ENCODE peak calls at places on chromosomes 1 and 21, in ten cellular contexts. One of them, this sample, is unnamed.

GRCh38 chr1:2289607-2290006 is 61.5 kb downstream of the SKI start:
- DNase-seq in endothelial cell: no peak
- DNase-seq in fibroblast of lung: no peak
- DNase-seq in stimulated activated CD8-positive, alpha-beta memory T cell treated with anti-CD3 and anti-CD28 coated beads, Interleukin-4, amount 100 ng/mL, for 1 hour: no peak
- DNase-seq in amniotic stem cell: no peak
- DNase-seq in heart left ventricle: no peak
- DNase-seq in activated T-cell treated with anti-CD3 and anti-CD28 coated beads, Interleukin-2, amount 50 U/mL, for 72 hours: no peak
- DNase-seq in stimulated activated CD4-positive, alpha-beta T cell treated with anti-CD3 and anti-CD28 coated beads, TNF-alpha, amount 100 ng/mL, for 1 hour: no peak
- DNase-seq in AG04450: no peak
- DNase-seq in nucleus accumbens: no peak
- DNase-seq in this sample: no peak

GRCh38 chr1:184218436-184218835 is 166.9 kb downstream of the TSEN15 start:
- DNase-seq in endothelial cell: no peak
- DNase-seq in fibroblast of lung: no peak
- DNase-seq in stimulated activated CD8-positive, alpha-beta memory T cell treated with anti-CD3 and anti-CD28 coated beads, Interleukin-4, amount 100 ng/mL, for 1 hour: no peak
- DNase-seq in amniotic stem cell: no peak
- DNase-seq in heart left ventricle: no peak
- DNase-seq in activated T-cell treated with anti-CD3 and anti-CD28 coated beads, Interleukin-2, amount 50 U/mL, for 72 hours: no peak
- DNase-seq in stimulated activated CD4-positive, alpha-beta T cell treated with anti-CD3 and anti-CD28 coated beads, TNF-alpha, amount 100 ng/mL, for 1 hour: no peak
- DNase-seq in AG04450: no peak
- DNase-seq in nucleus accumbens: no peak
- DNase-seq in this sample: no peak

GRCh38 chr21:34642211-34643075 is 26.4 kb upstream of the CLIC6 start:
- DNase-seq in endothelial cell: no peak
- DNase-seq in fibroblast of lung: no peak
- DNase-seq in stimulated activated CD8-positive, alpha-beta memory T cell treated with anti-CD3 and anti-CD28 coated beads, Interleukin-4, amount 100 ng/mL, for 1 hour: no peak
- DNase-seq in amniotic stem cell: no peak
- DNase-seq in heart left ventricle: no peak
- DNase-seq in activated T-cell treated with anti-CD3 and anti-CD28 coated beads, Interleukin-2, amount 50 U/mL, for 72 hours: no peak
- DNase-seq in stimulated activated CD4-positive, alpha-beta T cell treated with anti-CD3 and anti-CD28 coated beads, TNF-alpha, amount 100 ng/mL, for 1 hour: no peak
- DNase-seq in AG04450: no peak
- DNase-seq in nucleus accumbens: no peak
- DNase-seq in this sample: no peak

GRCh38 chr1:224759570-224760562 is 143.7 kb downstream of the CNIH3 start:
- DNase-seq in endothelial cell: no peak
- DNase-seq in fibroblast of lung: no peak
- DNase-seq in stimulated activated CD8-positive, alpha-beta memory T cell treated with anti-CD3 and anti-CD28 coated beads, Interleukin-4, amount 100 ng/mL, for 1 hour: no peak
- DNase-seq in amniotic stem cell: no peak
- DNase-seq in heart left ventricle: no peak
- DNase-seq in activated T-cell treated with anti-CD3 and anti-CD28 coated beads, Interleukin-2, amount 50 U/mL, for 72 hours: no peak
- DNase-seq in stimulated activated CD4-positive, alpha-beta T cell treated with anti-CD3 and anti-CD28 coated beads, TNF-alpha, amount 100 ng/mL, for 1 hour: no peak
- DNase-seq in AG04450: no peak
- DNase-seq in nucleus accumbens: no peak
- DNase-seq in this sample: no peak

GRCh38 chr21:32994305-32994704 is 31.4 kb upstream of the OLIG2 start:
- DNase-seq in endothelial cell: peak
- DNase-seq in fibroblast of lung: peak
- DNase-seq in stimulated activated CD8-positive, alpha-beta memory T cell treated with anti-CD3 and anti-CD28 coated beads, Interleukin-4, amount 100 ng/mL, for 1 hour: no peak
- DNase-seq in amniotic stem cell: no peak
- DNase-seq in heart left ventricle: no peak
- DNase-seq in activated T-cell treated with anti-CD3 and anti-CD28 coated beads, Interleukin-2, amount 50 U/mL, for 72 hours: no peak
- DNase-seq in stimulated activated CD4-positive, alpha-beta T cell treated with anti-CD3 and anti-CD28 coated beads, TNF-alpha, amount 100 ng/mL, for 1 hour: no peak
- DNase-seq in AG04450: no peak
- DNase-seq in nucleus accumbens: no peak
- DNase-seq in this sample: no peak

GRCh38 chr1:162690672-162691434 is 58.6 kb downstream of the DDR2 start:
- DNase-seq in endothelial cell: peak
- DNase-seq in fibroblast of lung: peak
- DNase-seq in stimulated activated CD8-positive, alpha-beta memory T cell treated with anti-CD3 and anti-CD28 coated beads, Interleukin-4, amount 100 ng/mL, for 1 hour: no peak
- DNase-seq in amniotic stem cell: peak
- DNase-seq in heart left ventricle: peak
- DNase-seq in activated T-cell treated with anti-CD3 and anti-CD28 coated beads, Interleukin-2, amount 50 U/mL, for 72 hours: no peak
- DNase-seq in stimulated activated CD4-positive, alpha-beta T cell treated with anti-CD3 and anti-CD28 coated beads, TNF-alpha, amount 100 ng/mL, for 1 hour: no peak
- DNase-seq in AG04450: peak
- DNase-seq in nucleus accumbens: no peak
- DNase-seq in this sample: peak

GRCh38 chr1:63322944-63323865 is 838 bp downstream of the FOXD3 start:
- DNase-seq in endothelial cell: peak
- DNase-seq in fibroblast of lung: peak
- DNase-seq in stimulated activated CD8-positive, alpha-beta memory T cell treated with anti-CD3 and anti-CD28 coated beads, Interleukin-4, amount 100 ng/mL, for 1 hour: no peak
- DNase-seq in amniotic stem cell: no peak
- DNase-seq in heart left ventricle: no peak
- DNase-seq in activated T-cell treated with anti-CD3 and anti-CD28 coated beads, Interleukin-2, amount 50 U/mL, for 72 hours: peak
- DNase-seq in stimulated activated CD4-positive, alpha-beta T cell treated with anti-CD3 and anti-CD28 coated beads, TNF-alpha, amount 100 ng/mL, for 1 hour: no peak
- DNase-seq in AG04450: no peak
- DNase-seq in nucleus accumbens: no peak
- DNase-seq in this sample: no peak

GRCh38 chr1:209769171-209769904 is 13.5 kb downstream of the TRAF3IP3 start:
- DNase-seq in endothelial cell: no peak
- DNase-seq in fibroblast of lung: peak
- DNase-seq in stimulated activated CD8-positive, alpha-beta memory T cell treated with anti-CD3 and anti-CD28 coated beads, Interleukin-4, amount 100 ng/mL, for 1 hour: peak
- DNase-seq in amniotic stem cell: peak
- DNase-seq in heart left ventricle: peak
- DNase-seq in activated T-cell treated with anti-CD3 and anti-CD28 coated beads, Interleukin-2, amount 50 U/mL, for 72 hours: peak
- DNase-seq in stimulated activated CD4-positive, alpha-beta T cell treated with anti-CD3 and anti-CD28 coated beads, TNF-alpha, amount 100 ng/mL, for 1 hour: peak
- DNase-seq in AG04450: peak
- DNase-seq in nucleus accumbens: no peak
- DNase-seq in this sample: peak

GRCh38 chr1:160704250-160704649 is 7.4 kb downstream of the CD48 start:
- DNase-seq in endothelial cell: no peak
- DNase-seq in fibroblast of lung: no peak
- DNase-seq in stimulated activated CD8-positive, alpha-beta memory T cell treated with anti-CD3 and anti-CD28 coated beads, Interleukin-4, amount 100 ng/mL, for 1 hour: no peak
- DNase-seq in amniotic stem cell: no peak
- DNase-seq in heart left ventricle: peak
- DNase-seq in activated T-cell treated with anti-CD3 and anti-CD28 coated beads, Interleukin-2, amount 50 U/mL, for 72 hours: no peak
- DNase-seq in stimulated activated CD4-positive, alpha-beta T cell treated with anti-CD3 and anti-CD28 coated beads, TNF-alpha, amount 100 ng/mL, for 1 hour: no peak
- DNase-seq in AG04450: no peak
- DNase-seq in nucleus accumbens: no peak
- DNase-seq in this sample: no peak

GRCh38 chr1:99228153-99228552 is 36.1 kb upstream of the PLPPR4 start:
- DNase-seq in endothelial cell: no peak
- DNase-seq in fibroblast of lung: no peak
- DNase-seq in stimulated activated CD8-positive, alpha-beta memory T cell treated with anti-CD3 and anti-CD28 coated beads, Interleukin-4, amount 100 ng/mL, for 1 hour: no peak
- DNase-seq in amniotic stem cell: no peak
- DNase-seq in heart left ventricle: no peak
- DNase-seq in activated T-cell treated with anti-CD3 and anti-CD28 coated beads, Interleukin-2, amount 50 U/mL, for 72 hours: no peak
- DNase-seq in stimulated activated CD4-positive, alpha-beta T cell treated with anti-CD3 and anti-CD28 coated beads, TNF-alpha, amount 100 ng/mL, for 1 hour: no peak
- DNase-seq in AG04450: no peak
- DNase-seq in nucleus accumbens: no peak
- DNase-seq in this sample: no peak

GRCh38 chr1:147586412-147586811 is 45.1 kb downstream of the BCL9 start:
- DNase-seq in endothelial cell: no peak
- DNase-seq in fibroblast of lung: no peak
- DNase-seq in stimulated activated CD8-positive, alpha-beta memory T cell treated with anti-CD3 and anti-CD28 coated beads, Interleukin-4, amount 100 ng/mL, for 1 hour: no peak
- DNase-seq in amniotic stem cell: no peak
- DNase-seq in heart left ventricle: no peak
- DNase-seq in activated T-cell treated with anti-CD3 and anti-CD28 coated beads, Interleukin-2, amount 50 U/mL, for 72 hours: no peak
- DNase-seq in stimulated activated CD4-positive, alpha-beta T cell treated with anti-CD3 and anti-CD28 coated beads, TNF-alpha, amount 100 ng/mL, for 1 hour: no peak
- DNase-seq in AG04450: no peak
- DNase-seq in nucleus accumbens: no peak
- DNase-seq in this sample: no peak

GRCh38 chr1:56511323-56511722 is 68.0 kb downstream of the PLPP3 start:
- DNase-seq in endothelial cell: no peak
- DNase-seq in fibroblast of lung: no peak
- DNase-seq in stimulated activated CD8-positive, alpha-beta memory T cell treated with anti-CD3 and anti-CD28 coated beads, Interleukin-4, amount 100 ng/mL, for 1 hour: no peak
- DNase-seq in amniotic stem cell: no peak
- DNase-seq in heart left ventricle: no peak
- DNase-seq in activated T-cell treated with anti-CD3 and anti-CD28 coated beads, Interleukin-2, amount 50 U/mL, for 72 hours: no peak
- DNase-seq in stimulated activated CD4-positive, alpha-beta T cell treated with anti-CD3 and anti-CD28 coated beads, TNF-alpha, amount 100 ng/mL, for 1 hour: no peak
- DNase-seq in AG04450: no peak
- DNase-seq in nucleus accumbens: no peak
- DNase-seq in this sample: no peak

GRCh38 chr1:178436899-178437298 is 59.9 kb downstream of the CLEC20A start:
- DNase-seq in endothelial cell: no peak
- DNase-seq in fibroblast of lung: no peak
- DNase-seq in stimulated activated CD8-positive, alpha-beta memory T cell treated with anti-CD3 and anti-CD28 coated beads, Interleukin-4, amount 100 ng/mL, for 1 hour: no peak
- DNase-seq in amniotic stem cell: no peak
- DNase-seq in heart left ventricle: no peak
- DNase-seq in activated T-cell treated with anti-CD3 and anti-CD28 coated beads, Interleukin-2, amount 50 U/mL, for 72 hours: no peak
- DNase-seq in stimulated activated CD4-positive, alpha-beta T cell treated with anti-CD3 and anti-CD28 coated beads, TNF-alpha, amount 100 ng/mL, for 1 hour: no peak
- DNase-seq in AG04450: no peak
- DNase-seq in nucleus accumbens: no peak
- DNase-seq in this sample: no peak

GRCh38 chr1:155466996-155467395 is 95.6 kb downstream of the ASH1L start:
- DNase-seq in endothelial cell: no peak
- DNase-seq in fibroblast of lung: peak
- DNase-seq in stimulated activated CD8-positive, alpha-beta memory T cell treated with anti-CD3 and anti-CD28 coated beads, Interleukin-4, amount 100 ng/mL, for 1 hour: no peak
- DNase-seq in amniotic stem cell: peak
- DNase-seq in heart left ventricle: no peak
- DNase-seq in activated T-cell treated with anti-CD3 and anti-CD28 coated beads, Interleukin-2, amount 50 U/mL, for 72 hours: no peak
- DNase-seq in stimulated activated CD4-positive, alpha-beta T cell treated with anti-CD3 and anti-CD28 coated beads, TNF-alpha, amount 100 ng/mL, for 1 hour: no peak
- DNase-seq in AG04450: peak
- DNase-seq in nucleus accumbens: no peak
- DNase-seq in this sample: no peak

GRCh38 chr1:207920481-207921050 is 9.6 kb upstream of the CD34 start:
- DNase-seq in endothelial cell: no peak
- DNase-seq in fibroblast of lung: no peak
- DNase-seq in stimulated activated CD8-positive, alpha-beta memory T cell treated with anti-CD3 and anti-CD28 coated beads, Interleukin-4, amount 100 ng/mL, for 1 hour: no peak
- DNase-seq in amniotic stem cell: no peak
- DNase-seq in heart left ventricle: peak
- DNase-seq in activated T-cell treated with anti-CD3 and anti-CD28 coated beads, Interleukin-2, amount 50 U/mL, for 72 hours: no peak
- DNase-seq in stimulated activated CD4-positive, alpha-beta T cell treated with anti-CD3 and anti-CD28 coated beads, TNF-alpha, amount 100 ng/mL, for 1 hour: no peak
- DNase-seq in AG04450: no peak
- DNase-seq in nucleus accumbens: no peak
- DNase-seq in this sample: peak

GRCh38 chr1:206702803-206703202 is 18.1 kb downstream of the MAPKAPK2 start:
- DNase-seq in endothelial cell: no peak
- DNase-seq in fibroblast of lung: no peak
- DNase-seq in stimulated activated CD8-positive, alpha-beta memory T cell treated with anti-CD3 and anti-CD28 coated beads, Interleukin-4, amount 100 ng/mL, for 1 hour: no peak
- DNase-seq in amniotic stem cell: no peak
- DNase-seq in heart left ventricle: peak
- DNase-seq in activated T-cell treated with anti-CD3 and anti-CD28 coated beads, Interleukin-2, amount 50 U/mL, for 72 hours: no peak
- DNase-seq in stimulated activated CD4-positive, alpha-beta T cell treated with anti-CD3 and anti-CD28 coated beads, TNF-alpha, amount 100 ng/mL, for 1 hour: no peak
- DNase-seq in AG04450: no peak
- DNase-seq in nucleus accumbens: no peak
- DNase-seq in this sample: no peak

GRCh38 chr1:44168520-44169098 is 27.2 kb upstream of the KLF18 start:
- DNase-seq in endothelial cell: no peak
- DNase-seq in fibroblast of lung: no peak
- DNase-seq in stimulated activated CD8-positive, alpha-beta memory T cell treated with anti-CD3 and anti-CD28 coated beads, Interleukin-4, amount 100 ng/mL, for 1 hour: no peak
- DNase-seq in amniotic stem cell: no peak
- DNase-seq in heart left ventricle: no peak
- DNase-seq in activated T-cell treated with anti-CD3 and anti-CD28 coated beads, Interleukin-2, amount 50 U/mL, for 72 hours: no peak
- DNase-seq in stimulated activated CD4-positive, alpha-beta T cell treated with anti-CD3 and anti-CD28 coated beads, TNF-alpha, amount 100 ng/mL, for 1 hour: no peak
- DNase-seq in AG04450: no peak
- DNase-seq in nucleus accumbens: no peak
- DNase-seq in this sample: no peak

GRCh38 chr1:192861860-192862259 is 53.0 kb downstream of the RGS2 start:
- DNase-seq in endothelial cell: no peak
- DNase-seq in fibroblast of lung: no peak
- DNase-seq in stimulated activated CD8-positive, alpha-beta memory T cell treated with anti-CD3 and anti-CD28 coated beads, Interleukin-4, amount 100 ng/mL, for 1 hour: no peak
- DNase-seq in amniotic stem cell: no peak
- DNase-seq in heart left ventricle: no peak
- DNase-seq in activated T-cell treated with anti-CD3 and anti-CD28 coated beads, Interleukin-2, amount 50 U/mL, for 72 hours: no peak
- DNase-seq in stimulated activated CD4-positive, alpha-beta T cell treated with anti-CD3 and anti-CD28 coated beads, TNF-alpha, amount 100 ng/mL, for 1 hour: no peak
- DNase-seq in AG04450: no peak
- DNase-seq in nucleus accumbens: no peak
- DNase-seq in this sample: no peak

GRCh38 chr1:152109231-152109997 is 5.8 kb downstream of the TCHH start:
- DNase-seq in endothelial cell: peak
- DNase-seq in fibroblast of lung: peak
- DNase-seq in stimulated activated CD8-positive, alpha-beta memory T cell treated with anti-CD3 and anti-CD28 coated beads, Interleukin-4, amount 100 ng/mL, for 1 hour: no peak
- DNase-seq in amniotic stem cell: no peak
- DNase-seq in heart left ventricle: no peak
- DNase-seq in activated T-cell treated with anti-CD3 and anti-CD28 coated beads, Interleukin-2, amount 50 U/mL, for 72 hours: no peak
- DNase-seq in stimulated activated CD4-positive, alpha-beta T cell treated with anti-CD3 and anti-CD28 coated beads, TNF-alpha, amount 100 ng/mL, for 1 hour: no peak
- DNase-seq in AG04450: no peak
- DNase-seq in nucleus accumbens: no peak
- DNase-seq in this sample: no peak

GRCh38 chr1:245356891-245357585 is 202.3 kb downstream of the KIF26B start:
- DNase-seq in endothelial cell: no peak
- DNase-seq in fibroblast of lung: no peak
- DNase-seq in stimulated activated CD8-positive, alpha-beta memory T cell treated with anti-CD3 and anti-CD28 coated beads, Interleukin-4, amount 100 ng/mL, for 1 hour: no peak
- DNase-seq in amniotic stem cell: no peak
- DNase-seq in heart left ventricle: no peak
- DNase-seq in activated T-cell treated with anti-CD3 and anti-CD28 coated beads, Interleukin-2, amount 50 U/mL, for 72 hours: no peak
- DNase-seq in stimulated activated CD4-positive, alpha-beta T cell treated with anti-CD3 and anti-CD28 coated beads, TNF-alpha, amount 100 ng/mL, for 1 hour: no peak
- DNase-seq in AG04450: no peak
- DNase-seq in nucleus accumbens: no peak
- DNase-seq in this sample: no peak

GRCh38 chr1:50661626-50662025 is 238.4 kb upstream of the DMRTA2 start:
- DNase-seq in endothelial cell: no peak
- DNase-seq in fibroblast of lung: no peak
- DNase-seq in stimulated activated CD8-positive, alpha-beta memory T cell treated with anti-CD3 and anti-CD28 coated beads, Interleukin-4, amount 100 ng/mL, for 1 hour: no peak
- DNase-seq in amniotic stem cell: no peak
- DNase-seq in heart left ventricle: no peak
- DNase-seq in activated T-cell treated with anti-CD3 and anti-CD28 coated beads, Interleukin-2, amount 50 U/mL, for 72 hours: no peak
- DNase-seq in stimulated activated CD4-positive, alpha-beta T cell treated with anti-CD3 and anti-CD28 coated beads, TNF-alpha, amount 100 ng/mL, for 1 hour: no peak
- DNase-seq in AG04450: no peak
- DNase-seq in nucleus accumbens: no peak
- DNase-seq in this sample: no peak

GRCh38 chr1:203491664-203492485 is 2.1 kb upstream of the OPTC start:
- DNase-seq in endothelial cell: no peak
- DNase-seq in fibroblast of lung: no peak
- DNase-seq in stimulated activated CD8-positive, alpha-beta memory T cell treated with anti-CD3 and anti-CD28 coated beads, Interleukin-4, amount 100 ng/mL, for 1 hour: no peak
- DNase-seq in amniotic stem cell: no peak
- DNase-seq in heart left ventricle: no peak
- DNase-seq in activated T-cell treated with anti-CD3 and anti-CD28 coated beads, Interleukin-2, amount 50 U/mL, for 72 hours: no peak
- DNase-seq in stimulated activated CD4-positive, alpha-beta T cell treated with anti-CD3 and anti-CD28 coated beads, TNF-alpha, amount 100 ng/mL, for 1 hour: no peak
- DNase-seq in AG04450: no peak
- DNase-seq in nucleus accumbens: no peak
- DNase-seq in this sample: no peak

GRCh38 chr1:109864960-109865611 is 45.6 kb upstream of the CSF1 start:
- DNase-seq in endothelial cell: no peak
- DNase-seq in fibroblast of lung: peak
- DNase-seq in stimulated activated CD8-positive, alpha-beta memory T cell treated with anti-CD3 and anti-CD28 coated beads, Interleukin-4, amount 100 ng/mL, for 1 hour: no peak
- DNase-seq in amniotic stem cell: no peak
- DNase-seq in heart left ventricle: no peak
- DNase-seq in activated T-cell treated with anti-CD3 and anti-CD28 coated beads, Interleukin-2, amount 50 U/mL, for 72 hours: no peak
- DNase-seq in stimulated activated CD4-positive, alpha-beta T cell treated with anti-CD3 and anti-CD28 coated beads, TNF-alpha, amount 100 ng/mL, for 1 hour: no peak
- DNase-seq in AG04450: no peak
- DNase-seq in nucleus accumbens: no peak
- DNase-seq in this sample: no peak

GRCh38 chr1:32798191-32798590 is 19.0 kb downstream of the YARS1 start:
- DNase-seq in endothelial cell: no peak
- DNase-seq in fibroblast of lung: no peak
- DNase-seq in stimulated activated CD8-positive, alpha-beta memory T cell treated with anti-CD3 and anti-CD28 coated beads, Interleukin-4, amount 100 ng/mL, for 1 hour: no peak
- DNase-seq in amniotic stem cell: peak
- DNase-seq in heart left ventricle: no peak
- DNase-seq in activated T-cell treated with anti-CD3 and anti-CD28 coated beads, Interleukin-2, amount 50 U/mL, for 72 hours: no peak
- DNase-seq in stimulated activated CD4-positive, alpha-beta T cell treated with anti-CD3 and anti-CD28 coated beads, TNF-alpha, amount 100 ng/mL, for 1 hour: no peak
- DNase-seq in AG04450: no peak
- DNase-seq in nucleus accumbens: no peak
- DNase-seq in this sample: no peak

GRCh38 chr1:223429821-223430220 is 36.6 kb downstream of the CCDC185 start:
- DNase-seq in endothelial cell: no peak
- DNase-seq in fibroblast of lung: no peak
- DNase-seq in stimulated activated CD8-positive, alpha-beta memory T cell treated with anti-CD3 and anti-CD28 coated beads, Interleukin-4, amount 100 ng/mL, for 1 hour: no peak
- DNase-seq in amniotic stem cell: no peak
- DNase-seq in heart left ventricle: no peak
- DNase-seq in activated T-cell treated with anti-CD3 and anti-CD28 coated beads, Interleukin-2, amount 50 U/mL, for 72 hours: no peak
- DNase-seq in stimulated activated CD4-positive, alpha-beta T cell treated with anti-CD3 and anti-CD28 coated beads, TNF-alpha, amount 100 ng/mL, for 1 hour: no peak
- DNase-seq in AG04450: no peak
- DNase-seq in nucleus accumbens: no peak
- DNase-seq in this sample: no peak

GRCh38 chr1:243415663-243416365 is 160.0 kb downstream of the SDCCAG8 start:
- DNase-seq in endothelial cell: no peak
- DNase-seq in fibroblast of lung: no peak
- DNase-seq in stimulated activated CD8-positive, alpha-beta memory T cell treated with anti-CD3 and anti-CD28 coated beads, Interleukin-4, amount 100 ng/mL, for 1 hour: no peak
- DNase-seq in amniotic stem cell: no peak
- DNase-seq in heart left ventricle: no peak
- DNase-seq in activated T-cell treated with anti-CD3 and anti-CD28 coated beads, Interleukin-2, amount 50 U/mL, for 72 hours: no peak
- DNase-seq in stimulated activated CD4-positive, alpha-beta T cell treated with anti-CD3 and anti-CD28 coated beads, TNF-alpha, amount 100 ng/mL, for 1 hour: no peak
- DNase-seq in AG04450: no peak
- DNase-seq in nucleus accumbens: no peak
- DNase-seq in this sample: no peak

GRCh38 chr1:33641099-33641830 is 168.8 kb downstream of the ZSCAN20 start:
- DNase-seq in endothelial cell: peak
- DNase-seq in fibroblast of lung: no peak
- DNase-seq in stimulated activated CD8-positive, alpha-beta memory T cell treated with anti-CD3 and anti-CD28 coated beads, Interleukin-4, amount 100 ng/mL, for 1 hour: no peak
- DNase-seq in amniotic stem cell: no peak
- DNase-seq in heart left ventricle: no peak
- DNase-seq in activated T-cell treated with anti-CD3 and anti-CD28 coated beads, Interleukin-2, amount 50 U/mL, for 72 hours: no peak
- DNase-seq in stimulated activated CD4-positive, alpha-beta T cell treated with anti-CD3 and anti-CD28 coated beads, TNF-alpha, amount 100 ng/mL, for 1 hour: no peak
- DNase-seq in AG04450: no peak
- DNase-seq in nucleus accumbens: peak
- DNase-seq in this sample: no peak

GRCh38 chr1:94044290-94044790 is 76.6 kb downstream of the ABCA4 start:
- DNase-seq in endothelial cell: peak
- DNase-seq in fibroblast of lung: no peak
- DNase-seq in stimulated activated CD8-positive, alpha-beta memory T cell treated with anti-CD3 and anti-CD28 coated beads, Interleukin-4, amount 100 ng/mL, for 1 hour: no peak
- DNase-seq in amniotic stem cell: no peak
- DNase-seq in heart left ventricle: peak
- DNase-seq in activated T-cell treated with anti-CD3 and anti-CD28 coated beads, Interleukin-2, amount 50 U/mL, for 72 hours: no peak
- DNase-seq in stimulated activated CD4-positive, alpha-beta T cell treated with anti-CD3 and anti-CD28 coated beads, TNF-alpha, amount 100 ng/mL, for 1 hour: no peak
- DNase-seq in AG04450: no peak
- DNase-seq in nucleus accumbens: no peak
- DNase-seq in this sample: no peak